ENCODE peak calls at places on chromosomes 13 and 19, in six cellular contexts. P is A673, U is brain microvascular endothelial cell, Q is tibial artery, V is transverse colon, S is upper lobe of left lung. G is an unnamed sample.

GRCh38 chr13:48731957-48732569 is 78.3 kb downstream of the CYSLTR2 start:
- DNase-seq in V (peak), U (no peak), S (peak), Q (no peak), P (peak), G (peak)

GRCh38 chr13:94454906-94455305 is 24.6 kb downstream of the DCT start:
- DNase-seq in V (no peak), U (no peak), Q (no peak), P (no peak), S (no peak), G (no peak)

GRCh38 chr19:23482829-23483228 is 87.6 kb upstream of the ZNF91 start:
- DNase-seq in U (no peak), S (no peak), Q (no peak), P (no peak), V (no peak), G (no peak)

GRCh38 chr13:30877335-30877734 is 28.7 kb upstream of the MEDAG start:
- DNase-seq in U (peak), V (no peak), P (peak), S (no peak), Q (no peak), G (no peak)

GRCh38 chr19:40466219-40467006 is at the start of gene SPTBN4:
- DNase-seq in S (no peak), P (no peak), V (peak), U (no peak), Q (peak), G (no peak)

GRCh38 chr13:77000475-77000874 is 8.6 kb downstream of the CLN5 start:
- DNase-seq in P (peak), V (no peak), S (no peak), Q (no peak), U (no peak), G (no peak)

GRCh38 chr13:28136916-28137315 is 1.4 kb upstream of the PAN3 start:
- DNase-seq in Q (no peak), S (no peak), P (no peak), U (no peak), V (no peak), G (no peak)

GRCh38 chr19:18586311-18586710 is 2.3 kb upstream of the REX1BD start:
- DNase-seq in S (no peak), P (no peak), Q (no peak), U (no peak), V (no peak), G (no peak)

GRCh38 chr13:111954681-111955411 is 112.1 kb upstream of the SOX1 start:
- DNase-seq in S (no peak), Q (no peak), U (no peak), V (no peak), P (no peak), G (peak)

GRCh38 chr19:48999481-49000325 is 6.0 kb downstream of the RUVBL2 start:
- DNase-seq in U (peak), P (peak), S (no peak), Q (no peak), V (peak), G (peak)

GRCh38 chr19:45505151-45505995 is 1.9 kb upstream of the VASP start:
- DNase-seq in V (no peak), Q (no peak), S (peak), P (no peak), U (peak), G (no peak)

GRCh38 chr19:10432736-10433130 is 12.4 kb downstream of the PDE4A start:
- DNase-seq in S (no peak), V (no peak), P (no peak), Q (no peak), U (no peak), G (no peak)
- H3K27ac ChIP-seq in S (peak), V (peak), P (peak), Q (peak), U (no peak), G (no peak)

GRCh38 chr19:5294403-5295160 is 46.0 kb downstream of the PTPRS start:
- DNase-seq in Q (no peak), P (no peak), U (no peak), V (no peak), S (no peak), G (no peak)
- H3K4me3 ChIP-seq in Q (peak), P (peak), U (no peak), V (no peak), S (peak), G (peak)

DNA sequence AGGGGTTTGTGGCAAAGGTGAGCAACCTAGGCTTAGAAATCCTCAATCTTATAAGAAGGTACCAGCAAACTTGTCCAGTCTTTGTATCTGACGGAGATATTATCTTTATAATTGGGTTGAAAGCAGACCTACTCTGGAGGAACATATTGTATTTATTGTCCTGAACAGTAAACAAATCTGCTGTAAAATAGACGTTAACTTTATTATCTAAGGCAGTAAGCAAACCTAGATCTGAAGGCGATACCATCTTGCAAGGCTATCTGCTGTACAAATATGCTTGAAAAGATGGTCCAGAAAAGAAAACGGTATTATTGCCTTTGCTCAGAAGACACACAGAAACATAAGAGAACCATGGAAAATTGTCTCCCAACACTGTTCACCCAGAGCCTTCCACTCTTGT is 3.8 kb upstream of the KLK2 start:
- DNase-seq in P (no peak), V (no peak), U (no peak), Q (no peak), S (no peak), G (no peak)
- H3K27ac ChIP-seq in P (no peak), V (no peak), U (no peak), Q (no peak), S (no peak), G (no peak)

DNA sequence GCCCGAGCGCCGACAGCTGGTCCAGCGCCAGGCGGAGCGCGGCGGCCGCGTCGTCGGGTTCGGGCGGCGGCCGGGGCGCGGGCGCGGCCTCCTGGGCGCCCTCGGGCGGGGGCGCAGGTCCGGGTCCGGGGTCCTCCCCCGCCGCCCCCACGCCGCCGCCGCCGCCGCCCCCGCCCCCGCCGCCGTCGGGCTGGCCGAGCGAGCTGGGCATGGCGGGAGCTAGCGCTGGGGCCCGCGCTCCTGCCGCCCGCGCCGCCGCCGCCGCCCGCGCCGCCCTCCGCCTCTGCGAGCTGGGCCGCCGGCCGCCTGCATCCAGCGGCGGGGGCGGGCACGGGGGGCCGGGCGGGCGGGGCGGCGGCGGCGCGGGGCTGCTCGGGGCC is 287 bp downstream of the MEX3D start:
- DNase-seq in U (no peak), Q (no peak), P (no peak), V (no peak), S (peak), G (no peak)
- H3K4me3 ChIP-seq in U (peak), Q (peak), P (peak), V (no peak), S (peak), G (no peak)

DNA sequence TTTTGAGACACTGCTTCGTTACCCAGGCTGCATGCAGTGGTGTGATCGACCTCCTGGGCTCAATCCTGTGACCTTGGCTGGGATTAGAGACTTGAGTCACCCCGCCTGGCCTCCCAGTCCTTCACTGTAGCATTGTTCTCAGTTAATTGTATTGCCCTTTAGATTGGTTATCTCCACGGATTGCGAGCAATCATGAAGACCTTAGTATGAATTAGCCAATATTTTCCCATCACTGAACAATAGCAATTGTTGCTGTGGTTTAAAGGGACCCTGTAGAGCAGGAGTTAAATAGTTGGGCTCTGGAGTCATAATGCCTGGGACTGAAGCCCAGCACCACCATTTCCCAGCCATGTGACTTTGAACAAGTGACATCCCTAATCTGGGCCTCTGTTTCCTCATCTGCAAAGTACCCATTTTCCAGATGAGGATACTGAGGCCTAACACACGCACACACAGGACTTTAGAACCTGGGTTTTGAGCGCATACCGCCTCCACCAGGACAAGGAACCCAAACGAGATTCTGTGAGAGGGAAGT is 8.4 kb downstream of the PPP1R14A start:
- DNase-seq in P (no peak), S (no peak), Q (no peak), U (no peak), V (no peak), G (no peak)
- H3K27ac ChIP-seq in P (no peak), S (peak), Q (peak), U (no peak), V (peak), G (no peak)

GRCh38 chr13:110523180-110523579 is 38.3 kb downstream of the RAB20 start:
- DNase-seq in V (no peak), U (no peak), Q (peak), P (no peak), S (peak), G (no peak)
- H3K4me3 ChIP-seq in V (no peak), U (no peak), Q (no peak), P (no peak), S (no peak), G (no peak)

DNA sequence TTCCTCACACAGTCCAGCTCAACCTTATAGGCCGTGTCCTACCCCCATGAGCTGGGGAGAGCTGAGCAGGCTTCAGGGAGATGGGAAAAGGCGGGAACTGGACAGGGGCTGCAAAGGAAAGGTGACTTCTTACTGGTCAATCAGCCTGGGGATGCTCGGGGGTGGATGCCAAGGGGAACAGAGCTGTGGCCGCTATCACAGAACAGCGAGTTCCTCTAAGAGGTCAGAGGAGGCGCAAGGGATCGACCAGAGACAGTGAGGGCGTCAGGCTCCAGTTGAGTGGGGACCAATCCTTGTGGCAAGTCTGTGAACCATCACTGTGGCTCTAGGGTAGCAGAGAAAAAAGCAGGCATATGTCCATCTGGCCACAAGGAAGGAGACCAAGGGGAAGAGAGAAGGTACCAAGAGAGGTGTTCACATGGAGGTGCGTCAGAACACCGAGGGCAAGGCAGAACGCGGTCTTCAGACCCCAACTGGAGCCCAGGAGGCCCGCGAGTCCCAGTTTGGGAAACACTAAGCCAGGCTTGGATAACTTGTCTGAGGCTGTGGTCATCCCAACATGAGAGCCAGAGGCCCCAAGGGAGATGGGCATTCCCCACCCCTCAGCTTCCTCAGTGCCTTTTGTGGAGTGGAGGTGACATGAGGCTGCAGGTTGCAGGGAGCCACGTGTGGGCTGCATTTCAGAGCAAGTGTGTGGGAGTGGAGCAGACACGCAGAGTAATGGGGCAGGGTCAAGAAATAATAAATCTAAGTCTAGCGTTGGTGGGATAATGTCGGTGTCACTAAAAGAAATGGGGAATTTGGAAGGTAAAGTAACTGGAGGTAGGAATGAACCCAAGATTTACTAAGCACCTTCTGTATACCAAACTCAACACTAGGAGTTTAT is 3.9 kb downstream of the F10 start:
- DNase-seq in U (no peak), P (no peak), S (no peak), Q (peak), V (no peak), G (no peak)
- H3K27ac ChIP-seq in U (no peak), P (no peak), S (no peak), Q (no peak), V (no peak), G (no peak)

DNA sequence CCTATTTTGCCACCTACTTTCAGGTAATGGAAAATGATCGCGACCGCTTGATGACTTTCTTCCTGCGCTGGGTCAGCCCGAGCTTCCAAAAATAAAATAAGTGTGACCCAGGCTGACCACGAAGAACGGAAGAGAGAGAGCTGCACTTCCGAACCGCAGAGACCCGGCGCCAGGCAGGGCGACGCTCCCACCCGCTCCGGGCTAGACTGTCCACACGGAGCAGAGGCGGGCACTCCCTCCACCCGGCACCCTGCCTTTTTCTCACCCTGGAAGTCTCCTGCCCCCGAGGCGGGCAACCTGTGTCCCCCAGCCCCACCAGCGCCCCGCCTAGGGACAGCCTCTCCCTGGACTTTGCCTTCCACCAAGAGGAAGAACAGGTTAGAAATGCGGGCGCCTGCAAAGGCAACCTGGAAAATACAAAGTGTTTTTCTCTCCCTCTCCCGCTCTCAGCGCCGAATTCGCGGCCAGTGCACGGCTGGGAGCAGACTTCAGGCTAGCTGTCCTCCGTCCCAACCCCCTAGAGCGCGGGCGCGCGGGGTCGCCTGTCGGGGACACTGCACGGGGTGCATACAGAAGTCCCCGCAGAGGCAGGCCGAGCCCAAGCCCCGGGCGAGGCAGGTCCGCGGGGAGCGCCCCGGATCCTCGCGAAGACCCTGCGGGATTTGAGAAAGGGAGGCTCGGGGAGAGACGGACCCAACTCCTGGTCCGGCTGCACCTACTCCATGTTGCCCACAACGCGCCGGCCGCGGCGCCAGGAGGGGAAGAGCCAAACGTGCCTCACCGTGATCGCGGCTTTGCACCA is 884 bp downstream of the SPRY2 start:
- DNase-seq in U (peak), P (no peak), Q (peak), S (peak), V (peak), G (peak)
- H3K4me3 ChIP-seq in U (peak), P (peak), Q (peak), S (peak), V (peak), G (peak)